ENCODE peak calls at places on chromosomes 7 and 10, in four cellular contexts. S is GM23338, E is hepatocyte, D is OCI-LY7. Y is an unnamed sample. For H3K4me1, the result is how much of the 10 kb centered on the place peaks cover.

GRCh38 chr10:47144525-47144924 is 155.5 kb upstream of the GDF10 start:
- DNase-seq in S (no peak), E (no peak), D (no peak), Y (no peak)

GRCh38 chr10:132464256-132465192 is 67.5 kb downstream of the PWWP2B start:
- DNase-seq in S (no peak), E (peak), D (no peak), Y (no peak)

GRCh38 chr7:155425946-155426345 is 32.0 kb upstream of the EN2 start:
- DNase-seq in S (no peak), E (no peak), D (no peak), Y (no peak)

GRCh38 chr10:89153971-89154370 is 53.1 kb downstream of the CH25H start:
- DNase-seq in S (no peak), E (no peak), D (no peak), Y (no peak)

GRCh38 chr10:103737735-103738367 is 117.5 kb downstream of the SH3PXD2A start:
- DNase-seq in S (no peak), E (no peak), D (no peak), Y (no peak)

GRCh38 chr10:95467162-95467599 is 94.0 kb downstream of the SORBS1 start:
- DNase-seq in S (peak), E (peak), D (no peak), Y (peak)

GRCh38 chr7:158259671-158260423 is 327.8 kb downstream of the PTPRN2 start:
- DNase-seq in S (no peak), E (no peak), D (no peak), Y (no peak)

GRCh38 chr10:132443605-132443997 is 46.6 kb downstream of the PWWP2B start:
- DNase-seq in S (no peak), E (peak), D (peak), Y (no peak)

GRCh38 chr7:123916240-123916724 is 8.8 kb upstream of the SPAM1 start:
- DNase-seq in S (peak), E (peak), D (peak), Y (peak)

GRCh38 chr10:24208661-24209420 is at the start of gene KIAA1217:
- DNase-seq in S (peak), E (peak), D (no peak), Y (peak)

GRCh38 chr10:22911889-22912762 is 15.7 kb upstream of the ARMC3 start:
- DNase-seq in S (no peak), E (peak), D (no peak), Y (no peak)

GRCh38 chr10:9682812-9683211 is 1334.9 kb upstream of the CELF2 start:
- DNase-seq in S (no peak), E (no peak), D (no peak), Y (no peak)

GRCh38 chr10:34679177-34679576 is 135.9 kb downstream of the PARD3 start:
- DNase-seq in S (peak), E (no peak), D (no peak), Y (no peak)

GRCh38 chr10:132549416-132549815 is 11.8 kb downstream of the INPP5A start:
- DNase-seq in S (no peak), E (no peak), D (no peak), Y (no peak)

GRCh38 chr7:96734343-96734742 is 24.7 kb upstream of the SEM1 start:
- DNase-seq in S (no peak), E (no peak), D (no peak), Y (no peak)

GRCh38 chr10:131885391-131886165 is 15.2 kb upstream of the PPP2R2D start:
- DNase-seq in S (peak), E (peak), D (peak), Y (peak)

GRCh38 chr7:78284945-78285344 is 486.4 kb downstream of the PHTF2 start:
- DNase-seq in S (no peak), E (no peak), D (no peak), Y (no peak)

GRCh38 chr10:49633327-49634045 is 19.6 kb downstream of the CHAT start:
- DNase-seq in S (no peak), E (no peak), D (no peak), Y (no peak)

GRCh38 chr10:77970869-77971803 is 44.6 kb upstream of the DLG5 start:
- DNase-seq in S (peak), E (peak), D (peak), Y (peak)

GRCh38 chr10:88411772-88412349 is 171.3 kb downstream of the RNLS start:
- DNase-seq in S (no peak), E (no peak), D (no peak), Y (no peak)

GRCh38 chr10:61904711-61905445 is 3.4 kb downstream of the ARID5B start:
- DNase-seq in S (peak), E (peak), D (peak), Y (peak)

GRCh38 chr10:61903991-61904350 is 2.5 kb downstream of the ARID5B start:
- DNase-seq in S (no peak), E (no peak), D (no peak), Y (no peak)

GRCh38 chr10:61902448-61903183 is 1.1 kb downstream of the ARID5B start:
- DNase-seq in S (peak), E (peak), D (peak), Y (peak)

GRCh38 chr10:61901829-61902447 is 439 bp downstream of the ARID5B start:
- DNase-seq in S (peak), E (peak), D (peak), Y (peak)

GRCh38 chr10:61903184-61903990 is 1.9 kb downstream of the ARID5B start:
- DNase-seq in S (peak), E (peak), D (peak), Y (peak)
- TF ChIP-seq CTCF in S (peak), E (peak), D (peak), Y (peak)

GRCh38 chr10:125146791-125147604 is 13.4 kb downstream of the CTBP2 start:
- DNase-seq in S (no peak), E (no peak), D (peak), Y (no peak)
- H3K4me1 ChIP-seq in S (half or more), E (half or more), D (under half), Y (under half)

GRCh38 chr10:14661818-14662217 is 112.9 kb downstream of the FAM107B start:
- DNase-seq in S (no peak), E (no peak), D (no peak), Y (no peak)

GRCh38 chr10:14656052-14656451 is 118.6 kb downstream of the FAM107B start:
- DNase-seq in S (peak), E (no peak), D (no peak), Y (no peak)

GRCh38 chr10:14660872-14661271 is 113.8 kb downstream of the FAM107B start:
- DNase-seq in S (no peak), E (no peak), D (peak), Y (no peak)

GRCh38 chr10:14658331-14659122 is 116.2 kb downstream of the FAM107B start:
- DNase-seq in S (no peak), E (no peak), D (peak), Y (no peak)

DNA sequence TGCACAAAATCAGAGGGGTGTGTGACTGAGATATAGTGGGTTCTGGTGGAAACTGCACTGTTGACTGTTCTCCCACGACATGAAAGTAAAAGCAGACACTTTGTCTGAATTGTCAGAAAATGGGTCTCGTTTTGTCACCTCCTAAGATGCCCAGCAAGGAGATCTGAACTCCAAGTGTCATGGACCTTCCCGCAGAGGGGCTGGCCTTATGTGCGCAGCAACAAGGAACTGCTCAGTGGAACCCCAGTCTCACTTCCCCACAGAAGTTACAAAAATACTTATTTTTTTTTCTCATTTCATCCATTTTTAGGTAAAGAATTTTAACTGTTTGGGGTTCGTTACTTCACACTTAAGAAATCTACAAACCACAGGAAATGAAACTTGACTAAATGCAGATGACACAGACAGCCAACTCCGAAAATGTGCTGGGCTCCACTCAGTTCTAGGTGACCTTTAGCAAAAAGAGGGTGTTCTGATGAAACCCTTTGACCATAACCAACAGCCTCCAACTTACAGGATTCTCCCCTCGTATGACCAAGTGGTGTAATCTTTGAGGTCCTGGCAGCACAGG is 115.0 kb downstream of the FAM107B start:
- DNase-seq in S (no peak), E (no peak), D (peak), Y (no peak)
- TF ChIP-seq EZH2phosphoT487 in S (no peak), E (no peak), D (no peak), Y (no peak)

GRCh38 chr10:124105045-124105444 is 11.6 kb upstream of the CHST15 start:
- DNase-seq in S (no peak), E (no peak), D (no peak), Y (no peak)

GRCh38 chr10:124106241-124106905 is 13.0 kb upstream of the CHST15 start:
- DNase-seq in S (no peak), E (peak), D (peak), Y (no peak)

GRCh38 chr10:124105594-124105993 is 12.2 kb upstream of the CHST15 start:
- DNase-seq in S (no peak), E (no peak), D (peak), Y (no peak)

GRCh38 chr10:124101351-124101750 is 8.0 kb upstream of the CHST15 start:
- DNase-seq in S (no peak), E (no peak), D (no peak), Y (no peak)

DNA sequence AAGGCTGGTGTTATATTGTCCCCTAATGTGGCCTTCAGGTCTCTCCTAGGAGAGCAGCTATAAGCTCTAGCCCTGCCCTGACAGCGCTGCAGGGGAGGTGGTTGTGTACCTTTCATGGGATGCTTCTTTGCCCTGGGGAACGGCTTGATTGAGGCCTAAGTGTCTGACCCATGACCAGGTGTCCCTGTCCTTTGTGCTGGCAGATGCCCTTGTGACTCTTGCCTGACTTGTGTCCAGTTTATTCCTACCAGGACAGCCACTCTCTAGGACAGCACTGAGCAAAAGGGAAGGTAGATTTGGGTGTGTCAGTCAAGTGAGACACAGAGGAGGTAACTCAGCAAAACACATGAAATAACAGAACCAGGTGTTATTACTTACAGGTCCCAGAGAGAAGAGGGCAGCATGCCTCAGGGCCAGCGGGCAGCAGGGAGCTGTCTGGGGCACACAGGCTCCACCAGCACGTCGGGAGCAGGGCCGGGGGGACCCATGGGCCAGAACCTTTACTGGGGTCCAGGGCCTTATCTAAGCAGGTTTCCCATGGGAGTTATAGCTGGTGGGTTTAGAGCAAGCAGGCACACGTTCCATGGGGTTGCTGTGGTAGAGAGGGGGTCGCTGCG is 10.7 kb upstream of the CHST15 start:
- DNase-seq in S (no peak), E (no peak), D (no peak), Y (no peak)
- TF ChIP-seq CTCF in S (no peak), E (no peak), D (no peak), Y (no peak)

GRCh38 chr10:6530211-6530840 is 49.8 kb downstream of the PRKCQ start:
- DNase-seq in S (no peak), E (no peak), D (no peak), Y (no peak)

GRCh38 chr10:6528198-6528950 is 51.7 kb downstream of the PRKCQ start:
- DNase-seq in S (no peak), E (no peak), D (no peak), Y (no peak)

GRCh38 chr10:6530966-6531365 is 49.1 kb downstream of the PRKCQ start:
- DNase-seq in S (no peak), E (no peak), D (no peak), Y (no peak)

GRCh38 chr10:6522230-6522629 is 57.8 kb downstream of the PRKCQ start:
- DNase-seq in S (no peak), E (no peak), D (no peak), Y (no peak)

DNA sequence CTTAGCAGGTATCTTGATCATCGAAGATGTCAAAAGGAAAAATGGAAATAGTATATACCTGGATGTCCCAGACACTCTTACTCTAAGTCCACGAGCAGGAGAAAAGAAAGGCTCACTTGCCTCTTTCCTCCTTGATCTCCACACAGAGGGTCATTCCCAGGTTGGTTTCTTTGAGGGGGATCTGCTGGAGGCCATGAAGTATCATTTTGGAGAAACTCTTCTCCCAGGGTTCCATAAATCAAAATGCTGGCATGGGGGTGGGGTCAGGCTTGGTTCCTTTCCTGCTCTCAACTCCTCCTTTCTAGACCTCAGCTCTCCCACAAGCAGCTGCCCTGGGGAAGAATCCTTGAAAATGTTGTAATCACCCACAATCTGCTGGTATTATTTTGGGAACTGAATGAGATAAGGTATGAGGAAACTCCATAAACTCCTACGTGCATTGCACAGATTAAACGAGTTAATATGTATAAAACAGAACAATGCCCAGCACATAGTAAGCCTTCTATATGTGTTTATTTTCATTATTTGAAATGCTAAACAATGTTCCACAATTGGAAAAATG is 54.4 kb downstream of the PRKCQ start:
- DNase-seq in S (no peak), E (no peak), D (no peak), Y (no peak)
- H3K4me1 ChIP-seq in S (under half), E (under half), D (under half), Y (under half)

GRCh38 chr7:117830422-117830954 is 42.8 kb downstream of the CTTNBP2 start:
- DNase-seq in S (no peak), E (no peak), D (no peak), Y (no peak)
- TF ChIP-seq EZH2phosphoT487 in S (no peak), E (no peak), D (no peak), Y (no peak)

DNA sequence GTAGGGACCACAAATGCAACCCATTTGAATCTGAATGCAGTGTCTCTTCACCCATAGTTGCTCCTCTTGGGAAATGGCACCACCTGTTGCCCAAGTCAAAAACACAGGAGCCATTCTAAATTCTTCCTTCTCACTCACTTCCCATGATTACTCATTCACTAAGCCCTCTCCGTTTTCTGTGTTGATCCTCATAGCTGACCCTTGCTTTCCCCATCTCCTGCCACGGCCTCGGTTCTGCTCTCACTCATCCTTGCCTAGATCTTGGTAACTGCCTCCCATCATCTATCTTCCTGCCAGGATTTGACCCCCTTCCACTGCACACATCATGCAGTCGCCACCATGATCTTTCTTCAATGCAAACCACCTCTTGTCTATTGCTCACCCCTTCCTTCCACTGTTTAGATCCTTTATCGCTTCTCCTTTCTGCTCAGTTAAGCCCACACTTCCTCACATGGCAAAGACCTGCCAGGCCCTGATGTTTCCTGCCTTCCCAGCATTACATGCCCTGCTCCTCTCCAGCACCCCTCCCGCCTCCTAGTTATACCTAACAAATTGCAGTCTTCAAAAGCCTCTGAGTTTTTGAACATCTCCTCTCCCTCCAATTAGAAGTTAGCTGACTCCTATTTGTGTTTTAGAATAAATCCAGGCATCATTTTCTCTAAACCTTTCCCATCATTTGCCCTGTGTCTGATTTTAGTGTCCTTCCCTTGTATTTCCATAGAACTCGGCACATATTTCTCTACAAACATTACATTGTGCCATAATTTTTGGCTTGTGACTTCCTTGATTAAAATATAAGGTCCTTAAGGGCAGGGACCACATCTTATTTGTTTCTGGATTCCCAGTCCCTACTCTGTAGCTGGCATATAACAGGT is 19.2 kb upstream of the CPN1 start:
- DNase-seq in S (peak), E (peak), D (peak), Y (peak)
- TF ChIP-seq CTCF in S (peak), E (peak), D (peak), Y (peak)

DNA sequence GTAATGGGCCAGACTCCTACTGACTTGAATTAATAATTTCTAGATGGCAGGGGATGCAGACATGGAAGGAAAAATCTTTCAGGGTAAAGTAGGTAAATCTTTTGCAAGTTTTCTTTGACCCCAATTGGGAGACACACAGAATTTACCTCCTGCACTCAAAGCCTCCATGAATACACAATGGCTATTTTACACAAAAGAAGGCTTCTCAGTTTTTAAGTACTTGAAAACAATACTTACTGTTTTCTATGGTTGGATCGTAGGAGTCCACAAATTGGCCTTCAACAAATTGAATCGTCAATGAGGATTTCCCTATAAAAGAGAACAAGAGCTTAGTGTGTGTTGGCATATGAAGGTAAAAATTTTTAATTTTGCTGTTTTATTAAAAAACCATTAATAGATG is 29.0 kb downstream of the RHEB start:
- DNase-seq in S (no peak), E (no peak), D (no peak), Y (peak)
- H3K4me1 ChIP-seq in S (half or more), E (under half), D (under half), Y (under half)

GRCh38 chr10:100841528-100841927 is 71.2 kb upstream of the SLF2 start:
- DNase-seq in S (no peak), E (no peak), D (no peak), Y (no peak)
- TF ChIP-seq EZH2phosphoT487 in S (no peak), E (no peak), D (no peak), Y (no peak)

DNA sequence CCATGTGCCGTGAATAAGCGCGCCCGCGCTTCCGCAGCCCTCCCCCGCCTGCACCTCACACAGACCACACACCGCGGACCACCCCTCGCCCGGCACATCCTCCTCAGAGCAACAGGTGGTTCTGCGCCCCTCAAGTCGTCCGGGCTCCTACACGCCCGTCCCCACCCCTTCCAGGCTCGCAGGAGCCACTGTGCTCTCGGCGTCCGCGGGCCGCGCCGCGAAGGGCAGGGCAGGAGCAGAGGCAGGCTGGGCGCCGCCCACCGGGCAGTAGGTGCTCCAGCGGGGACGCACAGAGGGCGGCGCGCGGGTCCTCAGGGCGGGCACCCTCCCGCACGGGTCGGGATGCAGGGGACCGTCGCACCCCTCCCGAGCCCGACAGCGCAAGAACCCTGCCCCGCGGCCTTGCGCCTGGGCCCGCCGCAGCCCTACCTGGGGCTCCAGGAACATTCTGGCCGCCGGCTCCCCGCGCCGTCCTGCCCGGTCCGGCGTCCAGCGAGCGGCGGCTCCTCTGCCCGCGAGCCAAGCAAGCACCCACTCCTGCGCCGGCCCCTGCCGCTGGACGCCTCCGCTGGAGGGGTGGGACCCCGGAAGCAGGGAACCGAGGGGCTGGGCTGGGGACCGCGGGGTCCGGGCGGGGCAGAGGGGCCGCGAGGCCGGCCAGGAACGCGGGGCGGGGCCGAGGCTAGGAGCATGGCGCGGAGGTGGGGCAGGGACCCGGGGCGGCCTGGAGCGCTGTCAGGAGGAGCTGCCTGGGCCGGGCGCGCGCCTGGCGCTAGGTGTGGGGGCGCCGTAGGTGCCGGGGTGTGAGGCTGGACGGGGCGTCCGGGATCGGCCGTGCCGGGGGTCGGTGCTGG is 37.4 kb downstream of the RASGEF1A start:
- DNase-seq in S (peak), E (peak), D (no peak), Y (peak)
- TF ChIP-seq CTCF in S (no peak), E (no peak), D (no peak), Y (no peak)

Y was measured in neural progenitor cell.